ENCODE peak calls at places on chromosomes 12 and 14, in seven cellular contexts. B, D, O, F, C, T and G are unnamed samples.

GRCh38 chr12:30794591-30795409 is 40.0 kb upstream of the CAPRIN2 start:
- ATAC-seq in D (peak), F (peak), C (no peak), O (peak), B (peak), T (no peak), G (peak)

GRCh38 chr12:46185686-46186085 is 83.2 kb downstream of the SLC38A1 start:
- ATAC-seq in T (no peak), D (peak), O (peak), F (peak), B (no peak), C (no peak), G (no peak)

GRCh38 chr14:75487155-75487671 is 35.1 kb upstream of the BATF start:
- ATAC-seq in F (no peak), O (no peak), C (no peak), B (no peak), T (no peak), D (no peak), G (no peak)

GRCh38 chr12:6961695-6962284 is 8.7 kb downstream of the PHB2 start:
- ATAC-seq in O (peak), D (peak), B (peak), T (peak), C (peak), F (peak), G (peak)

GRCh38 chr12:94172031-94172430 is 23.7 kb downstream of the PLXNC1 start:
- ATAC-seq in B (peak), T (no peak), F (peak), O (no peak), C (no peak), D (no peak), G (no peak)

GRCh38 chr14:64217318-64217717 is 76.9 kb downstream of the ESR2 start:
- ATAC-seq in T (no peak), B (no peak), C (no peak), F (no peak), D (no peak), O (no peak), G (no peak)

GRCh38 chr12:70292017-70292776 is 49.0 kb downstream of the CNOT2 start:
- ATAC-seq in B (no peak), O (no peak), F (peak), C (no peak), T (no peak), D (peak), G (no peak)

GRCh38 chr12:32478858-32479257 is 79.5 kb downstream of the FGD4 start:
- ATAC-seq in B (no peak), T (no peak), C (peak), D (no peak), F (no peak), O (no peak), G (no peak)

GRCh38 chr14:59849371-59850130 is 21.0 kb downstream of the RTN1 start:
- ATAC-seq in F (no peak), O (no peak), C (no peak), D (no peak), T (no peak), B (peak), G (peak)

GRCh38 chr12:105400227-105400626 is 69.7 kb downstream of the C12orf75 start:
- ATAC-seq in T (no peak), C (no peak), F (no peak), D (no peak), O (no peak), B (no peak), G (no peak)

GRCh38 chr12:21831671-21832357 is 57.3 kb upstream of the KCNJ8 start:
- ATAC-seq in D (no peak), O (no peak), C (peak), T (peak), B (peak), F (no peak), G (peak)

GRCh38 chr12:79891506-79892162 is 43.3 kb downstream of the PPP1R12A start:
- ATAC-seq in F (peak), B (no peak), D (no peak), C (no peak), T (no peak), O (no peak), G (no peak)

GRCh38 chr12:85627584-85627983 is 208.6 kb downstream of the RASSF9 start:
- ATAC-seq in D (no peak), T (no peak), F (no peak), C (no peak), O (no peak), B (no peak), G (no peak)

GRCh38 chr14:80575763-80576162 is 364.5 kb upstream of the DIO2 start:
- ATAC-seq in F (no peak), B (no peak), O (no peak), D (no peak), T (no peak), C (no peak), G (no peak)

GRCh38 chr14:92726933-92727262 is 21.5 kb downstream of the LGMN start:
- ATAC-seq in O (no peak), T (no peak), D (no peak), C (no peak), F (no peak), B (no peak), G (no peak)

GRCh38 chr14:92733007-92733406 is 15.4 kb downstream of the LGMN start:
- ATAC-seq in O (no peak), B (no peak), C (no peak), D (no peak), T (no peak), F (peak), G (no peak)

GRCh38 chr14:92728781-92729364 is 19.6 kb downstream of the LGMN start:
- ATAC-seq in B (no peak), O (no peak), D (no peak), T (no peak), F (no peak), C (no peak), G (no peak)

GRCh38 chr14:92731622-92732021 is 16.8 kb downstream of the LGMN start:
- ATAC-seq in D (no peak), B (no peak), C (no peak), F (no peak), T (no peak), O (no peak), G (no peak)

DNA sequence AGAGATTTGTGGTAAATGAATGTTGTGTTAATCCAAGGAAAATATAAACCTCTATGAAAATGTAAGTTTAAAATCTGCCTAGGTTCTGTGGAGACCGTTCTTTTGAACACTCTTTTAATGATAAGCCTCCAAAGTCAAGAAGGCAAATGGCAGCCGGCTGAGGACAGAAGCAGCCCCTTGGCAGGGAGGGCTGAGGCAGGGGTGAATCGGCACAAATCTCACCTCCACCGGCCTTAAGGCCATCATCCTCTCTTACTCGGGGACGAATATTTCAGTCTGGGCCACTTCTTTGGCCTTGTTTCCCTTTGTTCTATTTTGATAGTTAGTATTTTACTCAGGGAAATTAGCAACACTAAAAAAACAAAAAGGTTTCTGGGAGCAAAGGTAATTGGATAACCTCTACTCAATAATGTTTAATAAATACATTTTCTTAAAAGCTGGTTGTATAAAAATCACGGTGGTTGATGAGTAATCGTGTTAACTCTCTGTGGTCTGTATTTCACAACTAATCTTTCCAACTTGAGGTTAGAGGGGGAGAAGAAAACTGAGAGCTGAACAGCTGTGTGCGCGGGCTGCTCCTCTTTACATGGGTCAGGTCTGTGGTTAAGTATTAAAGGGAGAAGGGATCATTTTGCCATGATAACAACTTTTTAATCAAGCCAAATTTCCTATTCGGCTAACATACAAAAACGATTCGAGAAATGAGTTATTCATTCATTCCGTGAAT is 18.6 kb downstream of the LGMN start:
- ATAC-seq in O (no peak), C (no peak), D (no peak), T (no peak), B (no peak), F (no peak), G (no peak)
- TF ChIP-seq POLR2A in O (no peak), C (no peak), D (no peak), T (no peak), B (no peak), F (no peak), G (no peak)

DNA sequence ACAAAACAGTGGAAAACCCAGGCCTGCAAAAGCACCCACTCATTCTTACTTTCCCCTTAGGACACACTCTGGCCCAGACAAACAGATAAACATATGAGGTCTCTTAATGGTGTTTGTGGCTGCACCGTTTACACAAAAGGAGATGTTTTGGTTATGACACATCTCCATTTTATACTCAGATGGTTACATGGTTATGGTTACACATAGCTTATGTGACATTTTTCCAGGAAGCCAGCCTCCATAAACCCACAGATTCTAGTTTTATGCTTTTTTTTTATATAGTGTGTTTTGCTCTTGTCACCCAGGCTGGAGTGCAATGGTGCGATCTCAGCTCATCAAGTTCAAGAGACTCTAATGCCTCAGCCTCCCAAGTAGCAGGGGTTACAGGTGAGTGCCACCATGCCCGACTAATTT is 3.5 kb upstream of the KLRD1 start:
- ATAC-seq in B (no peak), F (no peak), T (no peak), C (no peak), D (no peak), O (no peak), G (no peak)
- TF ChIP-seq POLR2A in B (no peak), F (no peak), T (no peak), C (no peak), D (no peak), O (no peak), G (no peak)

DNA sequence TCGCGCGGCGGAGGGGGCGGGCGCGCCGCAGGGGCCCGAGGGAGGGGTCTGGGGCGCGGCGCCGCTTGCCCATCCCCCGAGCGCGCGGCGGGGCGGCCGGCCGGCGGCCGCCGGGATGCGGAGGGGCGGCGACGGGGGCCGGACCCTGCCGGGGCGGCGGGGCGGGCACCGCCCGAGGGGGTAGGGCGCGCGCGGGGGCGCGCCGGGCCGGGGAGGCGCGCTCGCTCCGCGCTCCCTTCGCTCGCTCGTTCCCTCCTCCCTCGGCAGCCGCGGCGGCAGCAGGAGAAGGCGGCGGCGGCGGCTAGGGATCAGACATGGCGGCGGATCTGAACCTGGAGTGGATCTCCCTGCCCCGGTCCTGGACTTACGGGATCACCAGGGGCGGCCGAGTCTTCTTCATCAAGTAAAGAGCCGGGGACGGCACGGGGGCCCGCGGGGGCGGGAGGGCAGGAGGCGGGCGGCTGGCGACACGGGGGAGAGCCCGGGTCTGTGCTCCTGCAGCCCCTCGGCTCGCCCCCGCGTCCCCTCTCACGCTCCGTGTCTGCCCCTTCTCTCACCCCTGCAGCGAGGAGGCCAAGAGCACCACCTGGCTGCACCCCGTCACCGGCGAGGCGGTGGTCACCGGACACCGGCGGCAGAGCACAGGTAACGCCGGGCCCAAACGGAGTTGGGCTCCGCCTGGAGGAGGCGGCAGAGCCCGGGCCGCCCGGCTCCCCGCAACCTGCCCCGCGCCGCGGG is at the start of gene PLEKHA5:
- ATAC-seq in F (peak), B (peak), O (peak), T (peak), D (peak), C (peak), G (peak)
- TF ChIP-seq POLR2A in F (peak), B (peak), O (peak), T (peak), D (peak), C (peak), G (peak)

GRCh38 chr14:21245813-21246212 is 23.4 kb downstream of the HNRNPC start:
- ATAC-seq in C (no peak), F (peak), B (no peak), T (no peak), O (no peak), D (peak), G (no peak)
- TF ChIP-seq POLR2A in C (no peak), F (peak), B (no peak), T (no peak), O (no peak), D (peak), G (no peak)

GRCh38 chr12:49322708-49323523 is at the start of gene TROAP:
- ATAC-seq in O (peak), B (peak), C (peak), T (peak), D (peak), F (peak), G (peak)
- TF ChIP-seq POLR2A in O (peak), B (peak), C (peak), T (peak), D (peak), F (peak), G (peak)

GRCh38 chr12:48017921-48018617 is 13.8 kb upstream of the COL2A1 start:
- ATAC-seq in B (no peak), F (no peak), T (no peak), C (no peak), O (no peak), D (no peak), G (no peak)

GRCh38 chr12:48015129-48015528 is 10.9 kb upstream of the COL2A1 start:
- ATAC-seq in O (no peak), C (no peak), D (no peak), B (no peak), F (no peak), T (no peak), G (no peak)

GRCh38 chr12:48015954-48016353 is 11.7 kb upstream of the COL2A1 start:
- ATAC-seq in C (no peak), T (no peak), O (no peak), D (no peak), F (no peak), B (no peak), G (no peak)

GRCh38 chr12:48017496-48017895 is 13.2 kb upstream of the COL2A1 start:
- ATAC-seq in T (no peak), O (no peak), C (no peak), B (no peak), F (no peak), D (no peak), G (no peak)

GRCh38 chr12:48016373-48017020 is 12.2 kb upstream of the COL2A1 start:
- ATAC-seq in C (no peak), B (no peak), D (peak), F (no peak), T (no peak), O (no peak), G (no peak)
- TF ChIP-seq POLR2A in C (no peak), B (no peak), D (no peak), F (no peak), T (no peak), O (no peak), G (no peak)

GRCh38 chr14:52552063-52552988 is at the start of the genes GPR137C and TXNDC16:
- ATAC-seq in F (peak), B (peak), O (peak), C (peak), T (peak), D (peak), G (peak)
- TF ChIP-seq POLR2A in F (peak), B (peak), O (peak), C (peak), T (peak), D (peak), G (peak)

GRCh38 chr12:122526683-122527477 is at the start of the genes KNTC1 and RSRC2:
- ATAC-seq in F (peak), B (peak), T (peak), D (peak), C (peak), O (peak), G (peak)

GRCh38 chr12:122528582-122528981 is 1.5 kb downstream of the KNTC1 start:
- ATAC-seq in O (no peak), B (no peak), C (no peak), F (no peak), D (no peak), T (no peak), G (no peak)

GRCh38 chr12:122523846-122524718 is 2.7 kb downstream of the RSRC2 start:
- ATAC-seq in O (no peak), T (no peak), D (no peak), C (no peak), F (no peak), B (no peak), G (no peak)

GRCh38 chr12:122528992-122529391 is 1.9 kb downstream of the KNTC1 start:
- ATAC-seq in F (no peak), D (no peak), C (no peak), B (no peak), T (no peak), O (no peak), G (no peak)

GRCh38 chr12:122527478-122527944 is 462 bp downstream of the KNTC1 start:
- ATAC-seq in O (peak), B (no peak), C (no peak), D (peak), T (no peak), F (peak), G (no peak)
- TF ChIP-seq POLR2A in O (no peak), B (no peak), C (no peak), D (no peak), T (no peak), F (no peak), G (no peak)

GRCh38 chr12:54988402-54989054 is 4.0 kb upstream of the TESPA1 start:
- ATAC-seq in C (peak), D (no peak), O (no peak), B (peak), F (peak), T (peak), G (peak)

GRCh38 chr12:54983536-54984102 is 943 bp downstream of the TESPA1 start:
- ATAC-seq in T (no peak), D (no peak), B (no peak), O (no peak), C (no peak), F (no peak), G (no peak)

GRCh38 chr12:54987611-54988231 is 3.2 kb upstream of the TESPA1 start:
- ATAC-seq in C (no peak), D (no peak), B (no peak), F (peak), O (no peak), T (no peak), G (no peak)

GRCh38 chr12:54981796-54982195 is 2.8 kb downstream of the TESPA1 start:
- ATAC-seq in F (no peak), D (no peak), O (no peak), T (no peak), B (no peak), C (no peak), G (no peak)

DNA sequence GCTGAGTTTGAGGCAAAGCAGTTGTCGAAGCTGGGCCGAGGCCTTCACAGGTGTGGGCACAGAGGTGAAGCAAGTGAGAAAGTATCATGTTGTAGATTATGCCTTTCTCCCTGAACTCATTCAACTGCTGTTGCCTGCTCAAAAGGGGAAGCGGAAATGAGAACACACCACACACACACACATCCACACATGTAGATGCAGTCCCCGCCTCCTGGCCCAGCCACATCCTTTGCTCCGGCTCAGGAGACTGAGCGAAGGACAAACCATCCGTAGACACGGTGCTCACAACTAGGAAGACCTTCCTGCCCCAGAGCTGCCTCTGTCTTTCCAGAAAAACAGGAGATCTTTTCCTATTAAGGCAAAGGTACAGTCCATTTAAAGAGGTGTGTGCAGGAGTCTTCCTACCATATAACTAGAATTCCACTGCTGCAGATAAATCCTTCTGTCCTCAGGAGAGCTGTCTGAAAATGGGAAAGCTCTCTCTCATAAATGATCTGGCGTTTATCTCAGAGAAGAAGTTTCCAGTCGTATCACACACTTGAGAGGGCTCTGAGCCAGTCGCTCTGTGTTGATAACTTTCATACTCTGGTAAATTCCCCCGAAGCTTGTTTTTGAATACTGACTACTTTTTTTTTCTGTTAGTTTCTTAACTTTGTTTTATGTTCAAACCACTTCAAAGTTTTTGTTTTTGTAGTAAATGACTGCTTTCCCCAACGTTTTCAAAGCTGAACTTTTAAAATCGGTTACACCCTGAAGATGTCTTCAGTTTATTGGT is at the start of gene TESPA1:
- ATAC-seq in F (peak), O (no peak), B (peak), C (no peak), D (no peak), T (peak), G (peak)
- TF ChIP-seq POLR2A in F (no peak), O (no peak), B (peak), C (no peak), D (no peak), T (no peak), G (no peak)